ENCODE peak calls at places on chromosomes 1 and 21, in six cellular contexts. One of them, this sample, is unnamed.

GRCh38 chr1:4061521-4062031 is 161.5 kb upstream of the C1orf174 start:
- DNase-seq in COR-L47: no peak
- DNase-seq in GM20000: no peak
- DNase-seq in brain pericyte: no peak
- DNase-seq in GM12864: no peak
- DNase-seq in iPS-NIHi11: no peak
- DNase-seq in this sample: no peak

GRCh38 chr1:23178414-23178813 is 9.8 kb upstream of the LUZP1 start:
- DNase-seq in iPS-NIHi11: no peak
- DNase-seq in brain pericyte: no peak
- DNase-seq in COR-L47: no peak
- DNase-seq in GM20000: no peak
- DNase-seq in GM12864: no peak
- DNase-seq in this sample: no peak

GRCh38 chr1:245600658-245601057 is 445.9 kb downstream of the KIF26B start:
- DNase-seq in GM20000: no peak
- DNase-seq in COR-L47: no peak
- DNase-seq in brain pericyte: no peak
- DNase-seq in GM12864: no peak
- DNase-seq in iPS-NIHi11: no peak
- DNase-seq in this sample: no peak

GRCh38 chr1:87279966-87280535 is 48.6 kb upstream of the LMO4 start:
- DNase-seq in iPS-NIHi11: no peak
- DNase-seq in GM20000: peak
- DNase-seq in GM12864: no peak
- DNase-seq in brain pericyte: no peak
- DNase-seq in COR-L47: no peak
- DNase-seq in this sample: no peak

GRCh38 chr1:41286992-41287391 is 44.9 kb upstream of the SCMH1 start:
- DNase-seq in iPS-NIHi11: no peak
- DNase-seq in brain pericyte: no peak
- DNase-seq in GM20000: no peak
- DNase-seq in GM12864: no peak
- DNase-seq in COR-L47: no peak
- DNase-seq in this sample: no peak

GRCh38 chr1:212414328-212415106 is at the start of gene PACC1:
- DNase-seq in brain pericyte: peak
- DNase-seq in iPS-NIHi11: peak
- DNase-seq in GM12864: peak
- DNase-seq in GM20000: peak
- DNase-seq in COR-L47: peak
- DNase-seq in this sample: peak

GRCh38 chr1:242827538-242827937 is 303.0 kb upstream of the PLD5 start:
- DNase-seq in GM20000: no peak
- DNase-seq in COR-L47: no peak
- DNase-seq in GM12864: no peak
- DNase-seq in iPS-NIHi11: no peak
- DNase-seq in brain pericyte: no peak
- DNase-seq in this sample: no peak

GRCh38 chr1:152026895-152027294 is 9.9 kb downstream of the S100A11 start:
- DNase-seq in GM12864: no peak
- DNase-seq in iPS-NIHi11: no peak
- DNase-seq in brain pericyte: no peak
- DNase-seq in COR-L47: no peak
- DNase-seq in GM20000: no peak
- DNase-seq in this sample: no peak

GRCh38 chr1:18836654-18837053 is 22.8 kb downstream of the TAS1R2 start:
- DNase-seq in brain pericyte: no peak
- DNase-seq in COR-L47: no peak
- DNase-seq in iPS-NIHi11: peak
- DNase-seq in GM12864: no peak
- DNase-seq in GM20000: no peak
- DNase-seq in this sample: no peak

GRCh38 chr1:173064011-173064410 is 13.3 kb upstream of the TNFSF18 start:
- DNase-seq in GM12864: no peak
- DNase-seq in GM20000: no peak
- DNase-seq in iPS-NIHi11: no peak
- DNase-seq in COR-L47: no peak
- DNase-seq in brain pericyte: no peak
- DNase-seq in this sample: no peak

GRCh38 chr1:15400627-15401026 is 9.1 kb upstream of the EFHD2 start:
- DNase-seq in brain pericyte: no peak
- DNase-seq in COR-L47: peak
- DNase-seq in GM12864: no peak
- DNase-seq in GM20000: no peak
- DNase-seq in iPS-NIHi11: peak
- DNase-seq in this sample: no peak

GRCh38 chr1:172356620-172357019 is 63.9 kb upstream of the C1orf105 start:
- DNase-seq in iPS-NIHi11: no peak
- DNase-seq in brain pericyte: no peak
- DNase-seq in COR-L47: no peak
- DNase-seq in GM12864: no peak
- DNase-seq in GM20000: no peak
- DNase-seq in this sample: no peak

GRCh38 chr1:24899581-24900485 is 30.2 kb downstream of the RUNX3 start:
- DNase-seq in iPS-NIHi11: no peak
- DNase-seq in GM12864: no peak
- DNase-seq in COR-L47: no peak
- DNase-seq in GM20000: no peak
- DNase-seq in brain pericyte: no peak
- DNase-seq in this sample: no peak

GRCh38 chr1:40796939-40797667 is 13.5 kb downstream of the KCNQ4 start:
- DNase-seq in COR-L47: no peak
- DNase-seq in GM20000: no peak
- DNase-seq in GM12864: no peak
- DNase-seq in brain pericyte: no peak
- DNase-seq in iPS-NIHi11: no peak
- DNase-seq in this sample: no peak

GRCh38 chr1:180117764-180118116 is 36.9 kb upstream of the QSOX1 start:
- DNase-seq in brain pericyte: no peak
- DNase-seq in iPS-NIHi11: no peak
- DNase-seq in COR-L47: no peak
- DNase-seq in GM20000: no peak
- DNase-seq in GM12864: no peak
- DNase-seq in this sample: no peak

GRCh38 chr1:65979145-65979544 is 186.4 kb downstream of the PDE4B start:
- DNase-seq in GM20000: no peak
- DNase-seq in COR-L47: no peak
- DNase-seq in brain pericyte: no peak
- DNase-seq in GM12864: no peak
- DNase-seq in iPS-NIHi11: no peak
- DNase-seq in this sample: no peak

GRCh38 chr21:32921632-32922230 is 104.0 kb upstream of the OLIG2 start:
- DNase-seq in COR-L47: no peak
- DNase-seq in GM20000: no peak
- DNase-seq in GM12864: no peak
- DNase-seq in iPS-NIHi11: peak
- DNase-seq in brain pericyte: no peak
- DNase-seq in this sample: no peak

GRCh38 chr1:242147096-242147976 is 148.4 kb upstream of the MAP1LC3C start:
- DNase-seq in GM12864: no peak
- DNase-seq in COR-L47: no peak
- DNase-seq in iPS-NIHi11: no peak
- DNase-seq in GM20000: no peak
- DNase-seq in brain pericyte: no peak
- DNase-seq in this sample: no peak

GRCh38 chr1:216075339-216075738 is 347.9 kb downstream of the USH2A start:
- DNase-seq in GM12864: no peak
- DNase-seq in iPS-NIHi11: no peak
- DNase-seq in GM20000: no peak
- DNase-seq in brain pericyte: no peak
- DNase-seq in COR-L47: no peak
- DNase-seq in this sample: no peak

GRCh38 chr1:23791434-23792047 is 596 bp downstream of the LYPLA2 start:
- DNase-seq in GM12864: no peak
- DNase-seq in COR-L47: peak
- DNase-seq in iPS-NIHi11: peak
- DNase-seq in GM20000: peak
- DNase-seq in brain pericyte: no peak
- DNase-seq in this sample: no peak

GRCh38 chr1:205062319-205062718 is 19.3 kb downstream of the CNTN2 start:
- DNase-seq in GM20000: no peak
- DNase-seq in iPS-NIHi11: no peak
- DNase-seq in GM12864: no peak
- DNase-seq in COR-L47: no peak
- DNase-seq in brain pericyte: no peak
- DNase-seq in this sample: no peak

GRCh38 chr1:951364-951763 is 7.7 kb downstream of the NOC2L start:
- DNase-seq in COR-L47: peak
- DNase-seq in brain pericyte: no peak
- DNase-seq in GM20000: no peak
- DNase-seq in GM12864: no peak
- DNase-seq in iPS-NIHi11: peak
- DNase-seq in this sample: no peak

GRCh38 chr1:88035578-88035977 is 648.5 kb upstream of the PKN2 start:
- DNase-seq in COR-L47: no peak
- DNase-seq in iPS-NIHi11: no peak
- DNase-seq in GM20000: no peak
- DNase-seq in GM12864: no peak
- DNase-seq in brain pericyte: no peak
- DNase-seq in this sample: no peak

GRCh38 chr1:23273450-23274133 is 56.3 kb upstream of the HTR1D start:
- DNase-seq in COR-L47: no peak
- DNase-seq in GM12864: no peak
- DNase-seq in brain pericyte: no peak
- DNase-seq in GM20000: no peak
- DNase-seq in iPS-NIHi11: no peak
- DNase-seq in this sample: no peak

GRCh38 chr1:204959836-204960235 is 83.2 kb upstream of the CNTN2 start:
- DNase-seq in GM12864: no peak
- DNase-seq in COR-L47: no peak
- DNase-seq in iPS-NIHi11: no peak
- DNase-seq in brain pericyte: no peak
- DNase-seq in GM20000: no peak
- DNase-seq in this sample: no peak

GRCh38 chr1:224377676-224378006 is 21.0 kb downstream of the CNIH4 start:
- DNase-seq in GM20000: peak
- DNase-seq in brain pericyte: no peak
- DNase-seq in GM12864: peak
- DNase-seq in COR-L47: no peak
- DNase-seq in iPS-NIHi11: no peak
- DNase-seq in this sample: no peak

GRCh38 chr1:178644308-178645120 is 80.5 kb upstream of the RALGPS2 start:
- DNase-seq in GM12864: no peak
- DNase-seq in COR-L47: peak
- DNase-seq in brain pericyte: no peak
- DNase-seq in iPS-NIHi11: no peak
- DNase-seq in GM20000: no peak
- DNase-seq in this sample: no peak

GRCh38 chr1:170929835-170930554 is 5.3 kb upstream of the MROH9 start:
- DNase-seq in iPS-NIHi11: peak
- DNase-seq in COR-L47: peak
- DNase-seq in GM12864: no peak
- DNase-seq in brain pericyte: peak
- DNase-seq in GM20000: peak
- DNase-seq in this sample: no peak

GRCh38 chr21:38170283-38170682 is 86.5 kb upstream of the KCNJ15 start:
- DNase-seq in brain pericyte: no peak
- DNase-seq in COR-L47: peak
- DNase-seq in GM20000: peak
- DNase-seq in iPS-NIHi11: peak
- DNase-seq in GM12864: no peak
- DNase-seq in this sample: no peak

GRCh38 chr1:220994671-220995070 is 115.4 kb downstream of the HLX start:
- DNase-seq in GM20000: no peak
- DNase-seq in brain pericyte: no peak
- DNase-seq in COR-L47: no peak
- DNase-seq in iPS-NIHi11: no peak
- DNase-seq in GM12864: no peak
- DNase-seq in this sample: no peak

GRCh38 chr1:3467096-3468036 is 12.9 kb downstream of the ARHGEF16 start:
- DNase-seq in COR-L47: no peak
- DNase-seq in GM20000: no peak
- DNase-seq in GM12864: no peak
- DNase-seq in iPS-NIHi11: no peak
- DNase-seq in brain pericyte: no peak
- DNase-seq in this sample: no peak

GRCh38 chr1:9784508-9785133 is 39.1 kb downstream of the CLSTN1 start:
- DNase-seq in brain pericyte: peak
- DNase-seq in COR-L47: peak
- DNase-seq in GM12864: peak
- DNase-seq in GM20000: peak
- DNase-seq in iPS-NIHi11: peak
- DNase-seq in this sample: peak

This sample was measured in naive thymus-derived CD4-positive, alpha-beta T cell.